ENCODE peak calls at places on chromosomes 3 and 15, in six cellular contexts. S is ACHN; Q is dermis blood vessel endothelial cell; P is iris pigment epithelial cell; A is stimulated activated CD4-positive, alpha-beta T cell treated with anti-CD3 and anti-CD28 coated beads, Interleukin-4, amount 100 ng/mL, for 24 hours; W is amniotic stem cell. D is an unnamed sample.

GRCh38 chr3:41127414-41127813 is 71.9 kb upstream of the CTNNB1 start:
- DNase-seq in S (no peak), Q (no peak), P (no peak), A (no peak), W (no peak), D (peak; percentile 52)

GRCh38 chr3:16183601-16184270 is 9.3 kb downstream of the GALNT15 start:
- DNase-seq in S (peak; percentile 2), Q (peak; percentile 46), P (peak; percentile 90), A (no peak), W (peak; percentile 41), D (no peak)

GRCh38 chr3:133792171-133792763 is 13.3 kb upstream of the SRPRB start:
- DNase-seq in S (peak; percentile 4), Q (peak; percentile 31), P (peak; percentile 8), A (no peak), W (no peak), D (no peak)

GRCh38 chr15:40130799-40131502 is 22.3 kb upstream of the BMF start:
- DNase-seq in S (no peak), Q (no peak), P (no peak), A (no peak), W (no peak), D (no peak)

GRCh38 chr15:67762610-67763368 is 62.5 kb upstream of the SKOR1 start:
- DNase-seq in S (peak; percentile 12), Q (no peak), P (peak; percentile 58), A (peak; percentile 74), W (no peak), D (no peak)

GRCh38 chr3:103813955-103814354 is 1379.1 kb downstream of the ZPLD1 start:
- DNase-seq in S (no peak), Q (no peak), P (no peak), A (no peak), W (no peak), D (no peak)

GRCh38 chr3:113552851-113553250 is 20.5 kb downstream of the SIDT1 start:
- DNase-seq in S (no peak), Q (no peak), P (no peak), A (no peak), W (no peak), D (no peak)

GRCh38 chr3:25856902-25857518 is 67.1 kb downstream of the OXSM start:
- DNase-seq in S (peak; percentile 41), Q (peak; percentile 69), P (peak; percentile 59), A (no peak), W (peak; percentile 22), D (no peak)

GRCh38 chr3:116155830-116156229 is 289.5 kb downstream of the LSAMP start:
- DNase-seq in S (no peak), Q (no peak), P (no peak), A (no peak), W (no peak), D (no peak)

GRCh38 chr3:137224464-137224863 is 266.7 kb downstream of the IL20RB start:
- DNase-seq in S (no peak), Q (no peak), P (no peak), A (no peak), W (no peak), D (no peak)

GRCh38 chr3:541328-541727 is 344.8 kb downstream of the CHL1 start:
- DNase-seq in S (no peak), Q (no peak), P (no peak), A (no peak), W (no peak), D (no peak)

GRCh38 chr15:101167366-101167790 is 84.5 kb downstream of the CHSY1 start:
- DNase-seq in S (peak; percentile 43), Q (no peak), P (peak; percentile 57), A (no peak), W (no peak), D (no peak)

GRCh38 chr3:98259707-98260106 is 4.3 kb upstream of the OR5H6 start:
- DNase-seq in S (peak; percentile 28), Q (no peak), P (no peak), A (no peak), W (no peak), D (no peak)

GRCh38 chr15:49741721-49742120 is 120.9 kb downstream of the DTWD1 start:
- DNase-seq in S (no peak), Q (no peak), P (no peak), A (no peak), W (no peak), D (no peak)

GRCh38 chr15:27260523-27260922 is 289.5 kb downstream of the GABRG3 start:
- DNase-seq in S (no peak), Q (no peak), P (no peak), A (no peak), W (no peak), D (no peak)

GRCh38 chr3:149489060-149489690 is 14.7 kb downstream of the TM4SF4 start:
- DNase-seq in S (no peak), Q (peak; percentile 71), P (no peak), A (no peak), W (no peak), D (no peak)

GRCh38 chr3:84077479-84077878 is 881.3 kb upstream of the CADM2 start:
- DNase-seq in S (peak; percentile 1), Q (no peak), P (no peak), A (no peak), W (no peak), D (no peak)

GRCh38 chr3:67529337-67529736 is 125.1 kb downstream of the SUCLG2 start:
- DNase-seq in S (no peak), Q (no peak), P (no peak), A (no peak), W (no peak), D (no peak)

GRCh38 chr15:77031376-77032050 is 36.6 kb downstream of the PSTPIP1 start:
- DNase-seq in S (no peak), Q (peak; percentile 19), P (no peak), A (peak; percentile 11), W (no peak), D (no peak)

GRCh38 chr15:98648654-98649537 is 557 bp downstream of the IGF1R start:
- DNase-seq in S (peak; percentile 42), Q (peak; percentile 59), P (peak; percentile 65), A (peak; percentile 35), W (no peak), D (no peak)

GRCh38 chr3:114709102-114709501 is 415.3 kb downstream of the TIGIT start:
- DNase-seq in S (no peak), Q (no peak), P (peak; percentile 83), A (no peak), W (no peak), D (no peak)

GRCh38 chr15:54082836-54083492 is 104.7 kb downstream of the UNC13C start:
- DNase-seq in S (peak; percentile 17), Q (peak; percentile 14), P (peak; percentile 5), A (peak; percentile 4), W (no peak), D (no peak)

GRCh38 chr3:100893590-100893989 is 99.6 kb downstream of the ABI3BP start:
- DNase-seq in S (peak; percentile 42), Q (peak; percentile 82), P (peak; percentile 74), A (no peak), W (no peak), D (no peak)

GRCh38 chr15:39680868-39681267 is 100.0 kb downstream of the THBS1 start:
- DNase-seq in S (no peak), Q (no peak), P (peak; percentile 44), A (no peak), W (no peak), D (no peak)